ENCODE peak calls at places on chromosomes 2 and 18, in six cellular contexts. T is fibroblast of lung, C is H7, P is activated T-cell treated with anti-CD3 and anti-CD28 coated beads for 1 hour, Y is pancreas, F is GM06990. S is an unnamed sample.

GRCh38 chr18:36066731-36067117 is 635 bp downstream of the RPRD1A start:
- DNase-seq in T (no peak), C (peak), P (no peak), Y (no peak), F (no peak), S (no peak)

GRCh38 chr2:100524331-100524730 is 38.5 kb upstream of the PDCL3 start:
- DNase-seq in T (no peak), C (no peak), P (no peak), Y (no peak), F (no peak), S (no peak)

GRCh38 chr18:59437851-59438250 is 78.8 kb upstream of the LMAN1 start:
- DNase-seq in T (no peak), C (peak), P (no peak), Y (no peak), F (no peak), S (no peak)

GRCh38 chr2:62578837-62579640 is 73.0 kb upstream of the TMEM17 start:
- DNase-seq in T (peak), C (no peak), P (no peak), Y (peak), F (no peak), S (peak)

GRCh38 chr18:3453540-3454364 is 3.8 kb downstream of the TGIF1 start:
- DNase-seq in T (peak), C (no peak), P (no peak), Y (peak), F (no peak), S (peak)

GRCh38 chr18:32550958-32551357 is 80.3 kb upstream of the GAREM1 start:
- DNase-seq in T (no peak), C (peak), P (no peak), Y (no peak), F (no peak), S (no peak)

GRCh38 chr2:81324046-81324445 is 1019.5 kb upstream of the LRRTM1 start:
- DNase-seq in T (peak), C (peak), P (no peak), Y (no peak), F (no peak), S (no peak)

GRCh38 chr2:172552547-172553291 is 3.2 kb upstream of the PDK1 start:
- DNase-seq in T (peak), C (no peak), P (no peak), Y (peak), F (no peak), S (peak)

GRCh38 chr2:171579481-171579880 is 57.2 kb downstream of the CYBRD1 start:
- DNase-seq in T (no peak), C (no peak), P (no peak), Y (no peak), F (no peak), S (no peak)

GRCh38 chr2:203774760-203775159 is 68.3 kb downstream of the CD28 start:
- DNase-seq in T (no peak), C (no peak), P (no peak), Y (no peak), F (no peak), S (no peak)

GRCh38 chr2:36333350-36334012 is 22.1 kb upstream of the CRIM1 start:
- DNase-seq in T (no peak), C (no peak), P (no peak), Y (no peak), F (no peak), S (no peak)

GRCh38 chr2:173159794-173160463 is 84.3 kb downstream of the MAP3K20 start:
- DNase-seq in T (peak), C (peak), P (no peak), Y (peak), F (no peak), S (peak)